ENCODE peak calls at places on chromosomes 13 and 19, in five cellular contexts. D, X, O, V and Q are unnamed samples.

GRCh38 chr19:47430041-47430802 is 10.9 kb upstream of the MEIS3 start:
- DNase-seq in O (peak; percentile 53), V (peak; percentile 33), D (peak; percentile 60), X (no peak), Q (peak; percentile 38)

GRCh38 chr13:108895220-108895704 is 265.9 kb downstream of the MYO16 start:
- DNase-seq in O (no peak), X (no peak), V (peak; percentile 63), D (peak; percentile 41), Q (peak; percentile 47)

GRCh38 chr13:26229080-26229615 is 7.0 kb upstream of the RNF6 start:
- DNase-seq in D (no peak), O (no peak), V (no peak), X (no peak), Q (no peak)

GRCh38 chr13:67094952-67095351 is 135.2 kb downstream of the PCDH9 start:
- DNase-seq in O (no peak), V (no peak), D (peak; percentile 49), X (no peak), Q (no peak)

GRCh38 chr19:31211088-31211487 is 138.1 kb downstream of the TSHZ3 start:
- DNase-seq in X (no peak), V (no peak), D (no peak), O (no peak), Q (no peak)

GRCh38 chr19:58558066-58558622 is at the start of gene UBE2M:
- DNase-seq in X (peak; percentile 73), D (peak; percentile 51), O (peak; percentile 63), V (peak; percentile 68), Q (no peak)

GRCh38 chr13:40340368-40341085 is 325.9 kb downstream of the FOXO1 start:
- DNase-seq in V (no peak), D (peak; percentile 52), O (no peak), X (no peak), Q (no peak)

GRCh38 chr19:47284324-47284899 is 9.7 kb downstream of the INAFM1 start:
- DNase-seq in D (peak; percentile 41), O (no peak), X (peak; percentile 50), V (peak; percentile 71), Q (peak; percentile 77)

GRCh38 chr19:52453324-52454094 is at the start of gene ZNF578:
- DNase-seq in O (peak; percentile 43), V (peak; percentile 81), X (no peak), D (peak; percentile 90), Q (no peak)

GRCh38 chr19:17333611-17334413 is 843 bp downstream of the ANO8 start:
- DNase-seq in X (peak; percentile 85), V (no peak), D (peak; percentile 85), O (peak; percentile 64), Q (peak; percentile 86)

GRCh38 chr19:51687791-51688664 is 5.1 kb upstream of the SPACA6 start:
- DNase-seq in D (peak; percentile 60), O (peak; percentile 32), X (no peak), V (peak; percentile 63), Q (no peak)

GRCh38 chr19:29410974-29411615 is 114.7 kb upstream of the VSTM2B start:
- DNase-seq in X (no peak), V (no peak), O (no peak), D (no peak), Q (no peak)

GRCh38 chr13:98222816-98223215 is 45.7 kb upstream of the RNF113B start:
- DNase-seq in D (no peak), V (no peak), X (no peak), O (no peak), Q (no peak)

GRCh38 chr13:27349458-27349857 is 75.0 kb upstream of the GTF3A start:
- DNase-seq in V (no peak), X (no peak), D (peak; percentile 76), O (no peak), Q (no peak)

GRCh38 chr13:30690282-30691188 is 44.8 kb upstream of the ALOX5AP start:
- DNase-seq in X (peak; percentile 59), O (peak; percentile 38), D (peak; percentile 95), V (no peak), Q (peak; percentile 63)

GRCh38 chr13:112968380-112968909 is 569 bp upstream of the MCF2L start:
- DNase-seq in V (peak; percentile 39), X (peak; percentile 38), O (peak; percentile 79), D (no peak), Q (peak; percentile 1)

GRCh38 chr19:32219392-32219791 is 126.0 kb upstream of the ZNF507 start:
- DNase-seq in D (no peak), O (no peak), X (no peak), V (no peak), Q (no peak)

GRCh38 chr19:16347706-16348105 is 23.1 kb downstream of the KLF2 start:
- DNase-seq in V (no peak), O (no peak), X (no peak), D (no peak), Q (no peak)

GRCh38 chr19:36043952-36044351 is 10.1 kb downstream of the THAP8 start:
- DNase-seq in V (no peak), D (no peak), O (no peak), X (no peak), Q (no peak)

GRCh38 chr13:97194473-97194872 is 27.7 kb upstream of the MBNL2 start:
- DNase-seq in D (peak; percentile 87), V (no peak), X (no peak), O (no peak), Q (no peak)

GRCh38 chr19:4555657-4556561 is 3.6 kb downstream of the SEMA6B start:
- DNase-seq in V (no peak), O (no peak), D (no peak), X (peak; percentile 18), Q (no peak)

GRCh38 chr19:52941941-52942370 is 18.7 kb upstream of the ZNF888 start:
- DNase-seq in V (peak; percentile 22), D (peak; percentile 23), X (peak; percentile 54), O (peak; percentile 35), Q (peak; percentile 40)

GRCh38 chr13:105598551-105598950 is 936.9 kb downstream of the EFNB2 start:
- DNase-seq in D (peak; percentile 90), V (no peak), X (no peak), O (no peak), Q (no peak)

GRCh38 chr19:52369463-52370340 is at the start of gene ZNF880:
- DNase-seq in V (peak; percentile 89), O (peak; percentile 92), D (peak; percentile 88), X (no peak), Q (peak; percentile 22)

GRCh38 chr13:100542546-100543156 is 45.9 kb downstream of the GGACT start:
- DNase-seq in X (no peak), V (no peak), O (no peak), D (peak; percentile 29), Q (peak; percentile 79)

GRCh38 chr13:104571161-104571889 is 1505.1 kb upstream of the SLC10A2 start:
- DNase-seq in D (peak; percentile 96), V (peak; percentile 81), O (peak; percentile 55), X (peak; percentile 50), Q (peak; percentile 25)

GRCh38 chr19:33953592-33953991 is 156.9 kb downstream of the KCTD15 start:
- DNase-seq in X (no peak), V (no peak), D (no peak), O (no peak), Q (no peak)
- TF ChIP-seq CTCF in X (no peak), V (no peak), D (no peak), O (no peak), Q (no peak)

GRCh38 chr13:78595458-78595818 is 7.9 kb downstream of the POU4F1 start:
- DNase-seq in O (no peak), V (no peak), D (no peak), X (no peak), Q (no peak)
- H3K4me3 ChIP-seq in O (no peak overlapping the region), V (no peak overlapping the region), D (no peak overlapping the region), X (no peak overlapping the region), Q (no peak overlapping the region)

GRCh38 chr13:24864579-24864978 is 100.6 kb downstream of the RNF17 start:
- DNase-seq in X (no peak), D (no peak), O (no peak), V (no peak), Q (no peak)

GRCh38 chr13:24863748-24864540 is 100.0 kb downstream of the RNF17 start:
- DNase-seq in D (no peak), O (no peak), X (no peak), V (no peak), Q (no peak)

GRCh38 chr13:24866488-24866887 is 102.5 kb downstream of the RNF17 start:
- DNase-seq in D (no peak), V (no peak), O (no peak), X (no peak), Q (no peak)

GRCh38 chr13:24861617-24862362 is 97.8 kb downstream of the RNF17 start:
- DNase-seq in X (no peak), O (no peak), D (no peak), V (no peak), Q (no peak)

DNA sequence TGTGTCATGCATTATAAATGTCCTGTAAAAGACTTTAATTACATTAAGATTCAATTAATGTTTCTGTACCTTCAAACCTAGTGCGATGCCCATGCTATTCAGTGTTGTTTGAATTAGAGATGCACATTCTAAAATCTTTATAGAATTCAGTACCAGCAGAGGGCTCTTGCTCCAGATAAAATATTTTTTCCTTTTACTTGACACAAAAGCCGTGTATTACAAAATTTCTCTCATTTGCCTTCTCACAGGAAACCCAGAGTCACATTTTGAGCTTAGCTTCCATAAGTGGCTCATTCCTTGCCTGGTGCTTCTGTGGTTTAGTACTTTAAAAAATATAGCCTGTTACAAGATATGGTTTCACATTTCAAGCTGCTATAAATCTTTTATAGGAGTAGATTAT is 101.2 kb downstream of the RNF17 start:
- DNase-seq in O (no peak), V (no peak), D (no peak), X (no peak), Q (no peak)
- TF ChIP-seq CTCF in O (no peak), V (peak; percentile 29), D (no peak), X (no peak), Q (no peak)

GRCh38 chr19:13016628-13017305 is 21.5 kb downstream of the NFIX start:
- DNase-seq in X (no peak), O (no peak), D (no peak), V (no peak), Q (no peak)

GRCh38 chr19:13019330-13019729 is 24.1 kb downstream of the NFIX start:
- DNase-seq in O (no peak), V (no peak), X (no peak), D (no peak), Q (no peak)

GRCh38 chr19:13020002-13020414 is 24.7 kb downstream of the NFIX start:
- DNase-seq in O (no peak), X (no peak), D (peak; percentile 75), V (no peak), Q (no peak)

GRCh38 chr19:13017306-13018036 is 22.2 kb downstream of the NFIX start:
- DNase-seq in O (no peak), X (no peak), D (no peak), V (no peak), Q (no peak)

DNA sequence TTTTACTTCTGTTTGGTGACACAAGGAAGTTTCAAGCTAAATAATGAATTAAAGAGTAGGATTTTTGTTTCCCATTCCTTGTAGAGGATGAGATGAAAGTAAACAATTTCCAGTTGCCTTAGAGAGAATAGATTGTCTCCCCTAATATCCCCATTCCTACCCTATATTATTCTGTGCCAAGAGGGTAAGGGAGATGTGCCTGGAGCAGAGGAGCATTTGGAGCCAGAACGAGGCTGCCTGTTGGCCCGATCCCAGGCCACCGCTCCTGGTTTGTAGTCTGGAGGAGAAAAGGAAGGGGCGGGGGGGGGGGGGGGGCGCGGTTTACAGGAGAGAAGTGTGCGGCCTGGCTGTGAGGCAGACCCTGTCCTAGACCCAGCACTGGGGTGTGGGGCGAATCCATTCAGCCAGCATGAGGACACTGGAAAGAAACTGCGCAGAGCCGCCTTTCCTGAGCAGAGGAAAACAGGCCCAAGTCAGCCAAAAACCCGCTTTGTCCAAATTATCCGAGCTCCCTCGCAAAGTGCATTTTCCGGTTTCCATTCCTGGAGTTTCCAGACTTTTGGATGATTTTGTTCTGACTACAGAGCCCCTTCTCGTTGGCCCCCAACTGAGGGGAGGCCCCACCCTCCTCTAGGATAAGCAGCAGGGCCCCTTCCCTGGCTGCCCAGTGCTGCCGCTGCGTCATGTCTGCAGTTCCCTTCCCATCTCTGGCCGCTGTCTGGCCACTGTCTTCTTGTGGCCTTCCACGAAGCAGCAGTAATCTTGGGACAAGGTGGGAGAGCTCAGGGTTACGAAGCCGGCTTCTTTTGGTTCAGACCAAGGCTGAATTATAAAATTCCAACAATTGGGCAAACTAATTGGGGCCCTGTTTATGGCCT is 23.0 kb downstream of the NFIX start:
- DNase-seq in D (peak; percentile 80), V (no peak), X (no peak), O (peak; percentile 68), Q (no peak)
- H3K4me3 ChIP-seq in D (peak overlapping the region; percentile 15), V (no peak overlapping the region), X (no peak overlapping the region), O (no peak overlapping the region), Q (no peak overlapping the region)